ENCODE peak calls at places on chromosomes 13 and 19, in five cellular contexts. W is bronchial epithelial cell; R is T-helper 9 cell; Q is heart right ventricle; V is activated CD8-positive, alpha-beta memory T cell treated with anti-CD3 and anti-CD28 coated beads for 24 hours. J is an unnamed sample.

GRCh38 chr13:18954254-18954653 is 227.4 kb downstream of the TUBA3C start:
- DNase-seq in W (no peak), R (no peak), Q (no peak), V (no peak), J (no peak)

GRCh38 chr13:43331676-43332075 is 308.3 kb downstream of the DNAJC15 start:
- DNase-seq in W (peak), R (no peak), Q (no peak), V (no peak), J (no peak)

GRCh38 chr19:16051254-16052025 is 24.9 kb upstream of the TPM4 start:
- DNase-seq in W (peak), R (no peak), Q (no peak), V (no peak), J (no peak)

GRCh38 chr19:41111750-41112295 is 2.4 kb upstream of the CYP2F1 start:
- DNase-seq in W (no peak), R (no peak), Q (no peak), V (no peak), J (no peak)

GRCh38 chr19:35157431-35157830 is 2.9 kb downstream of the FXYD5 start:
- DNase-seq in W (no peak), R (no peak), Q (no peak), V (no peak), J (no peak)

GRCh38 chr19:20367811-20368294 is 197.7 kb downstream of the ZNF737 start:
- DNase-seq in W (no peak), R (no peak), Q (no peak), V (no peak), J (no peak)

GRCh38 chr13:21741396-21741795 is 70.5 kb downstream of the FGF9 start:
- DNase-seq in W (no peak), R (no peak), Q (no peak), V (no peak), J (no peak)

GRCh38 chr13:97933736-97934135 is 19.7 kb upstream of the IPO5 start:
- DNase-seq in W (no peak), R (no peak), Q (no peak), V (no peak), J (no peak)

GRCh38 chr13:25490236-25490635 is 118.5 kb downstream of the ATP8A2 start:
- DNase-seq in W (no peak), R (no peak), Q (no peak), V (no peak), J (no peak)

GRCh38 chr19:42121666-42122069 is 10.6 kb downstream of the POU2F2 start:
- DNase-seq in W (peak), R (peak), Q (peak), V (peak), J (peak)

GRCh38 chr19:38665950-38666661 is 18.7 kb downstream of the ACTN4 start:
- DNase-seq in W (no peak), R (no peak), Q (peak), V (no peak), J (peak)

J was measured in hepatic stellate cell.